ENCODE peak calls at places on chromosome 5, in five cellular contexts. W is GM13976, V is A172, H is tibial artery, G is fibroblast of pulmonary artery. Y is an unnamed sample.

GRCh38 chr5:33205727-33206410 is 234.9 kb upstream of the TARS1 start:
- DNase-seq in W (no peak), V (no peak), H (no peak), G (no peak), Y (no peak)

GRCh38 chr5:16855475-16855874 is 80.6 kb downstream of the MYO10 start:
- DNase-seq in W (no peak), V (no peak), H (no peak), G (peak; percentile 76), Y (peak; percentile 41)

GRCh38 chr5:134567651-134568338 is 42.3 kb downstream of the JADE2 start:
- DNase-seq in W (no peak), V (peak; percentile 78), H (peak; percentile 81), G (peak; percentile 77), Y (peak; percentile 46)

GRCh38 chr5:5534333-5534732 is 111.9 kb downstream of the ICE1 start:
- DNase-seq in W (no peak), V (no peak), H (no peak), G (no peak), Y (no peak)

GRCh38 chr5:155402927-155403645 is 389.5 kb downstream of the KIF4B start:
- DNase-seq in W (no peak), V (no peak), H (no peak), G (no peak), Y (no peak)

GRCh38 chr5:59296317-59297264 is 596.9 kb downstream of the PDE4D start:
- DNase-seq in W (no peak), V (peak; percentile 45), H (no peak), G (peak; percentile 48), Y (peak; percentile 53)

GRCh38 chr5:151691706-151692105 is 5.0 kb upstream of the SPARC start:
- DNase-seq in W (no peak), V (no peak), H (no peak), G (no peak), Y (no peak)

GRCh38 chr5:148416921-148417320 is 33.2 kb downstream of the FBXO38 start:
- DNase-seq in W (no peak), V (peak; percentile 75), H (no peak), G (peak; percentile 89), Y (peak; percentile 74)

GRCh38 chr5:178273665-178274541 is 41.3 kb upstream of the PHYKPL start:
- DNase-seq in W (no peak), V (no peak), H (no peak), G (no peak), Y (no peak)

GRCh38 chr5:134142088-134142487 is 27.6 kb downstream of the TCF7 start:
- DNase-seq in W (no peak), V (no peak), H (no peak), G (no peak), Y (no peak)

GRCh38 chr5:81250004-81250403 is 16.9 kb downstream of the CKMT2 start:
- DNase-seq in W (no peak), V (no peak), H (no peak), G (no peak), Y (no peak)

GRCh38 chr5:91998774-91999173 is 615.7 kb upstream of the ARRDC3 start:
- DNase-seq in W (no peak), V (no peak), H (no peak), G (no peak), Y (no peak)

GRCh38 chr5:61409568-61409967 is 77.5 kb downstream of the ZSWIM6 start:
- DNase-seq in W (no peak), V (peak; percentile 91), H (no peak), G (peak; percentile 92), Y (peak; percentile 97)

GRCh38 chr5:141969783-141970741 is 1.2 kb downstream of the RNF14 start:
- DNase-seq in W (peak; percentile 76), V (peak; percentile 47), H (no peak), G (no peak), Y (no peak)

GRCh38 chr5:94577466-94578245 is 40.7 kb downstream of the KIAA0825 start:
- DNase-seq in W (peak; percentile 31), V (no peak), H (no peak), G (no peak), Y (peak; percentile 54)

GRCh38 chr5:88862547-88863175 is 20.3 kb downstream of the MEF2C start:
- DNase-seq in W (no peak), V (no peak), H (no peak), G (no peak), Y (no peak)

GRCh38 chr5:142472306-142472951 is 147.6 kb upstream of the SPRY4 start:
- DNase-seq in W (no peak), V (peak; percentile 98), H (no peak), G (peak; percentile 91), Y (peak; percentile 92)

GRCh38 chr5:151742870-151743294 is 15.5 kb downstream of the ATOX1 start:
- DNase-seq in W (no peak), V (peak; percentile 92), H (peak; percentile 51), G (peak; percentile 78), Y (peak; percentile 51)

GRCh38 chr5:124645396-124645795 is 101.0 kb downstream of the ZNF608 start:
- DNase-seq in W (peak; percentile 31), V (no peak), H (no peak), G (no peak), Y (no peak)

GRCh38 chr5:73450672-73451217 is 2.2 kb upstream of the FOXD1 start:
- DNase-seq in W (no peak), V (no peak), H (no peak), G (no peak), Y (no peak)

Y was measured in astrocyte.